ENCODE peak calls at places on chromosomes 16 and 17, in ten cellular contexts. One of them, this sample, is unnamed.

GRCh38 chr17:47946516-47946915 is 5.1 kb downstream of the PNPO start:
- DNase-seq in GM12891: no peak
- DNase-seq in thoracic aorta: no peak
- DNase-seq in hypothalamus: no peak
- DNase-seq in RPMI8226: no peak
- DNase-seq in GM19239: no peak
- DNase-seq in Peyer's patch: no peak
- DNase-seq in activated naive CD4-positive, alpha-beta T cell treated with anti-CD3 and anti-CD28 coated beads, Interleukin-2, amount 50 U/mL, for 16 hours: no peak
- DNase-seq in A549: no peak
- DNase-seq in psoas muscle: no peak
- DNase-seq in this sample: peak; percentile 43

GRCh38 chr17:45223541-45224528 is 2.1 kb downstream of the FMNL1 start:
- DNase-seq in GM12891: no peak
- DNase-seq in thoracic aorta: no peak
- DNase-seq in hypothalamus: no peak
- DNase-seq in RPMI8226: peak; percentile 55
- DNase-seq in GM19239: no peak
- DNase-seq in Peyer's patch: no peak
- DNase-seq in activated naive CD4-positive, alpha-beta T cell treated with anti-CD3 and anti-CD28 coated beads, Interleukin-2, amount 50 U/mL, for 16 hours: peak; percentile 49
- DNase-seq in A549: no peak
- DNase-seq in psoas muscle: no peak
- DNase-seq in this sample: no peak

GRCh38 chr17:79925242-79925957 is 86.2 kb upstream of the CBX4 start:
- DNase-seq in GM12891: no peak
- DNase-seq in thoracic aorta: no peak
- DNase-seq in hypothalamus: peak; percentile 52
- DNase-seq in RPMI8226: no peak
- DNase-seq in GM19239: no peak
- DNase-seq in Peyer's patch: peak; percentile 87
- DNase-seq in activated naive CD4-positive, alpha-beta T cell treated with anti-CD3 and anti-CD28 coated beads, Interleukin-2, amount 50 U/mL, for 16 hours: no peak
- DNase-seq in A549: peak; percentile 69
- DNase-seq in psoas muscle: peak; percentile 78
- DNase-seq in this sample: peak; percentile 88

GRCh38 chr16:57640612-57641011 is 12.2 kb downstream of the ADGRG1 start:
- DNase-seq in GM12891: no peak
- DNase-seq in thoracic aorta: no peak
- DNase-seq in hypothalamus: peak; percentile 23
- DNase-seq in RPMI8226: no peak
- DNase-seq in GM19239: no peak
- DNase-seq in Peyer's patch: no peak
- DNase-seq in activated naive CD4-positive, alpha-beta T cell treated with anti-CD3 and anti-CD28 coated beads, Interleukin-2, amount 50 U/mL, for 16 hours: no peak
- DNase-seq in A549: no peak
- DNase-seq in psoas muscle: no peak
- DNase-seq in this sample: no peak

GRCh38 chr16:77723108-77723514 is 797 bp downstream of the NUDT7 start:
- DNase-seq in GM12891: no peak
- DNase-seq in thoracic aorta: no peak
- DNase-seq in hypothalamus: no peak
- DNase-seq in RPMI8226: peak; percentile 48
- DNase-seq in GM19239: no peak
- DNase-seq in Peyer's patch: no peak
- DNase-seq in activated naive CD4-positive, alpha-beta T cell treated with anti-CD3 and anti-CD28 coated beads, Interleukin-2, amount 50 U/mL, for 16 hours: no peak
- DNase-seq in A549: no peak
- DNase-seq in psoas muscle: no peak
- DNase-seq in this sample: peak; percentile 28

GRCh38 chr17:66717680-66718079 is 117.2 kb upstream of the CACNG5 start:
- DNase-seq in GM12891: no peak
- DNase-seq in thoracic aorta: no peak
- DNase-seq in hypothalamus: no peak
- DNase-seq in RPMI8226: no peak
- DNase-seq in GM19239: peak; percentile 56
- DNase-seq in Peyer's patch: no peak
- DNase-seq in activated naive CD4-positive, alpha-beta T cell treated with anti-CD3 and anti-CD28 coated beads, Interleukin-2, amount 50 U/mL, for 16 hours: no peak
- DNase-seq in A549: no peak
- DNase-seq in psoas muscle: no peak
- DNase-seq in this sample: no peak

GRCh38 chr17:78951967-78952551 is 26.9 kb upstream of the TIMP2 start:
- DNase-seq in GM12891: no peak
- DNase-seq in thoracic aorta: no peak
- DNase-seq in hypothalamus: no peak
- DNase-seq in RPMI8226: no peak
- DNase-seq in GM19239: no peak
- DNase-seq in Peyer's patch: no peak
- DNase-seq in activated naive CD4-positive, alpha-beta T cell treated with anti-CD3 and anti-CD28 coated beads, Interleukin-2, amount 50 U/mL, for 16 hours: no peak
- DNase-seq in A549: no peak
- DNase-seq in psoas muscle: no peak
- DNase-seq in this sample: no peak

GRCh38 chr16:82605863-82606620 is 20.7 kb upstream of the CDH13 start:
- DNase-seq in GM12891: no peak
- DNase-seq in thoracic aorta: no peak
- DNase-seq in hypothalamus: no peak
- DNase-seq in RPMI8226: no peak
- DNase-seq in GM19239: no peak
- DNase-seq in Peyer's patch: no peak
- DNase-seq in activated naive CD4-positive, alpha-beta T cell treated with anti-CD3 and anti-CD28 coated beads, Interleukin-2, amount 50 U/mL, for 16 hours: no peak
- DNase-seq in A549: no peak
- DNase-seq in psoas muscle: no peak
- DNase-seq in this sample: no peak

GRCh38 chr16:85211247-85211910 is 99.1 kb upstream of the CIBAR2 start:
- DNase-seq in GM12891: no peak
- DNase-seq in thoracic aorta: no peak
- DNase-seq in hypothalamus: no peak
- DNase-seq in RPMI8226: peak; percentile 76
- DNase-seq in GM19239: no peak
- DNase-seq in Peyer's patch: no peak
- DNase-seq in activated naive CD4-positive, alpha-beta T cell treated with anti-CD3 and anti-CD28 coated beads, Interleukin-2, amount 50 U/mL, for 16 hours: no peak
- DNase-seq in A549: no peak
- DNase-seq in psoas muscle: no peak
- DNase-seq in this sample: no peak

GRCh38 chr17:75691371-75692290 is 24.5 kb downstream of the SAP30BP start:
- DNase-seq in GM12891: no peak
- DNase-seq in thoracic aorta: no peak
- DNase-seq in hypothalamus: peak; percentile 53
- DNase-seq in RPMI8226: no peak
- DNase-seq in GM19239: no peak
- DNase-seq in Peyer's patch: peak; percentile 60
- DNase-seq in activated naive CD4-positive, alpha-beta T cell treated with anti-CD3 and anti-CD28 coated beads, Interleukin-2, amount 50 U/mL, for 16 hours: no peak
- DNase-seq in A549: no peak
- DNase-seq in psoas muscle: no peak
- DNase-seq in this sample: no peak

GRCh38 chr17:82816358-82816757 is 23.5 kb downstream of the ZNF750 start:
- DNase-seq in GM12891: no peak
- DNase-seq in thoracic aorta: no peak
- DNase-seq in hypothalamus: no peak
- DNase-seq in RPMI8226: no peak
- DNase-seq in GM19239: no peak
- DNase-seq in Peyer's patch: no peak
- DNase-seq in activated naive CD4-positive, alpha-beta T cell treated with anti-CD3 and anti-CD28 coated beads, Interleukin-2, amount 50 U/mL, for 16 hours: no peak
- DNase-seq in A549: no peak
- DNase-seq in psoas muscle: no peak
- DNase-seq in this sample: no peak

GRCh38 chr16:57601801-57602478 is 26.5 kb upstream of the ADGRG1 start:
- DNase-seq in GM12891: no peak
- DNase-seq in thoracic aorta: no peak
- DNase-seq in hypothalamus: no peak
- DNase-seq in RPMI8226: peak; percentile 76
- DNase-seq in GM19239: no peak
- DNase-seq in Peyer's patch: no peak
- DNase-seq in activated naive CD4-positive, alpha-beta T cell treated with anti-CD3 and anti-CD28 coated beads, Interleukin-2, amount 50 U/mL, for 16 hours: peak; percentile 51
- DNase-seq in A549: no peak
- DNase-seq in psoas muscle: no peak
- DNase-seq in this sample: no peak

GRCh38 chr17:17681744-17682292 is 560 bp downstream of the RAI1 start:
- DNase-seq in GM12891: no peak
- DNase-seq in thoracic aorta: no peak
- DNase-seq in hypothalamus: no peak
- DNase-seq in RPMI8226: peak; percentile 72
- DNase-seq in GM19239: no peak
- DNase-seq in Peyer's patch: peak; percentile 77
- DNase-seq in activated naive CD4-positive, alpha-beta T cell treated with anti-CD3 and anti-CD28 coated beads, Interleukin-2, amount 50 U/mL, for 16 hours: peak; percentile 58
- DNase-seq in A549: peak; percentile 46
- DNase-seq in psoas muscle: peak; percentile 55
- DNase-seq in this sample: peak; percentile 59

GRCh38 chr17:57086069-57086930 is 1.3 kb downstream of the AKAP1 start:
- DNase-seq in GM12891: no peak
- DNase-seq in thoracic aorta: no peak
- DNase-seq in hypothalamus: no peak
- DNase-seq in RPMI8226: peak; percentile 56
- DNase-seq in GM19239: no peak
- DNase-seq in Peyer's patch: peak; percentile 91
- DNase-seq in activated naive CD4-positive, alpha-beta T cell treated with anti-CD3 and anti-CD28 coated beads, Interleukin-2, amount 50 U/mL, for 16 hours: peak; percentile 15
- DNase-seq in A549: peak; percentile 52
- DNase-seq in psoas muscle: no peak
- DNase-seq in this sample: peak; percentile 87

GRCh38 chr17:75976175-75976848 is 2.7 kb downstream of the ACOX1 start:
- DNase-seq in GM12891: no peak
- DNase-seq in thoracic aorta: no peak
- DNase-seq in hypothalamus: no peak
- DNase-seq in RPMI8226: no peak
- DNase-seq in GM19239: no peak
- DNase-seq in Peyer's patch: no peak
- DNase-seq in activated naive CD4-positive, alpha-beta T cell treated with anti-CD3 and anti-CD28 coated beads, Interleukin-2, amount 50 U/mL, for 16 hours: no peak
- DNase-seq in A549: peak; percentile 24
- DNase-seq in psoas muscle: no peak
- DNase-seq in this sample: no peak

GRCh38 chr16:19359556-19359955 is 58.1 kb upstream of the TMC5 start:
- DNase-seq in GM12891: no peak
- DNase-seq in thoracic aorta: no peak
- DNase-seq in hypothalamus: no peak
- DNase-seq in RPMI8226: no peak
- DNase-seq in GM19239: no peak
- DNase-seq in Peyer's patch: no peak
- DNase-seq in activated naive CD4-positive, alpha-beta T cell treated with anti-CD3 and anti-CD28 coated beads, Interleukin-2, amount 50 U/mL, for 16 hours: no peak
- DNase-seq in A549: no peak
- DNase-seq in psoas muscle: no peak
- DNase-seq in this sample: no peak

GRCh38 chr17:2924211-2924610 is 128.0 kb downstream of the RAP1GAP2 start:
- DNase-seq in GM12891: no peak
- DNase-seq in thoracic aorta: no peak
- DNase-seq in hypothalamus: no peak
- DNase-seq in RPMI8226: no peak
- DNase-seq in GM19239: no peak
- DNase-seq in Peyer's patch: no peak
- DNase-seq in activated naive CD4-positive, alpha-beta T cell treated with anti-CD3 and anti-CD28 coated beads, Interleukin-2, amount 50 U/mL, for 16 hours: no peak
- DNase-seq in A549: no peak
- DNase-seq in psoas muscle: no peak
- DNase-seq in this sample: no peak

GRCh38 chr17:35804658-35805192 is 4.6 kb upstream of the TAF15 start:
- DNase-seq in GM12891: peak; percentile 69
- DNase-seq in thoracic aorta: no peak
- DNase-seq in hypothalamus: no peak
- DNase-seq in RPMI8226: peak; percentile 85
- DNase-seq in GM19239: peak; percentile 77
- DNase-seq in Peyer's patch: no peak
- DNase-seq in activated naive CD4-positive, alpha-beta T cell treated with anti-CD3 and anti-CD28 coated beads, Interleukin-2, amount 50 U/mL, for 16 hours: no peak
- DNase-seq in A549: peak; percentile 95
- DNase-seq in psoas muscle: no peak
- DNase-seq in this sample: no peak

GRCh38 chr17:8151120-8151640 is 1.0 kb downstream of the PER1 start:
- DNase-seq in GM12891: peak; percentile 82
- DNase-seq in thoracic aorta: peak; percentile 62
- DNase-seq in hypothalamus: peak; percentile 68
- DNase-seq in RPMI8226: peak; percentile 88
- DNase-seq in GM19239: peak; percentile 90
- DNase-seq in Peyer's patch: peak; percentile 83
- DNase-seq in activated naive CD4-positive, alpha-beta T cell treated with anti-CD3 and anti-CD28 coated beads, Interleukin-2, amount 50 U/mL, for 16 hours: peak; percentile 88
- DNase-seq in A549: no peak
- DNase-seq in psoas muscle: peak; percentile 94
- DNase-seq in this sample: peak; percentile 88

GRCh38 chr16:66549284-66550131 is at the start of gene TK2:
- DNase-seq in GM12891: peak; percentile 59
- DNase-seq in thoracic aorta: no peak
- DNase-seq in hypothalamus: peak; percentile 47
- DNase-seq in RPMI8226: peak; percentile 63
- DNase-seq in GM19239: peak; percentile 17
- DNase-seq in Peyer's patch: peak; percentile 81
- DNase-seq in activated naive CD4-positive, alpha-beta T cell treated with anti-CD3 and anti-CD28 coated beads, Interleukin-2, amount 50 U/mL, for 16 hours: peak; percentile 67
- DNase-seq in A549: no peak
- DNase-seq in psoas muscle: peak; percentile 75
- DNase-seq in this sample: peak; percentile 51

GRCh38 chr16:70520612-70521297 is 2.6 kb downstream of the COG4 start:
- DNase-seq in GM12891: peak; percentile 28
- DNase-seq in thoracic aorta: no peak
- DNase-seq in hypothalamus: no peak
- DNase-seq in RPMI8226: no peak
- DNase-seq in GM19239: peak; percentile 22
- DNase-seq in Peyer's patch: no peak
- DNase-seq in activated naive CD4-positive, alpha-beta T cell treated with anti-CD3 and anti-CD28 coated beads, Interleukin-2, amount 50 U/mL, for 16 hours: no peak
- DNase-seq in A549: no peak
- DNase-seq in psoas muscle: no peak
- DNase-seq in this sample: no peak

GRCh38 chr17:61489719-61490490 is 37.7 kb downstream of the TBX4 start:
- DNase-seq in GM12891: no peak
- DNase-seq in thoracic aorta: no peak
- DNase-seq in hypothalamus: no peak
- DNase-seq in RPMI8226: no peak
- DNase-seq in GM19239: no peak
- DNase-seq in Peyer's patch: no peak
- DNase-seq in activated naive CD4-positive, alpha-beta T cell treated with anti-CD3 and anti-CD28 coated beads, Interleukin-2, amount 50 U/mL, for 16 hours: no peak
- DNase-seq in A549: no peak
- DNase-seq in psoas muscle: no peak
- DNase-seq in this sample: no peak

GRCh38 chr16:77457046-77457445 is 22.2 kb upstream of the ADAMTS18 start:
- DNase-seq in GM12891: no peak
- DNase-seq in thoracic aorta: no peak
- DNase-seq in hypothalamus: no peak
- DNase-seq in RPMI8226: no peak
- DNase-seq in GM19239: no peak
- DNase-seq in Peyer's patch: no peak
- DNase-seq in activated naive CD4-positive, alpha-beta T cell treated with anti-CD3 and anti-CD28 coated beads, Interleukin-2, amount 50 U/mL, for 16 hours: no peak
- DNase-seq in A549: no peak
- DNase-seq in psoas muscle: no peak
- DNase-seq in this sample: no peak

GRCh38 chr17:35788504-35788998 is 6.9 kb downstream of the MMP28 start:
- DNase-seq in GM12891: no peak
- DNase-seq in thoracic aorta: no peak
- DNase-seq in hypothalamus: no peak
- DNase-seq in RPMI8226: no peak
- DNase-seq in GM19239: no peak
- DNase-seq in Peyer's patch: no peak
- DNase-seq in activated naive CD4-positive, alpha-beta T cell treated with anti-CD3 and anti-CD28 coated beads, Interleukin-2, amount 50 U/mL, for 16 hours: no peak
- DNase-seq in A549: peak; percentile 85
- DNase-seq in psoas muscle: no peak
- DNase-seq in this sample: peak; percentile 24

GRCh38 chr17:40417258-40417608 is 463 bp downstream of the TOP2A start:
- DNase-seq in GM12891: no peak
- DNase-seq in thoracic aorta: no peak
- DNase-seq in hypothalamus: no peak
- DNase-seq in RPMI8226: peak; percentile 58
- DNase-seq in GM19239: no peak
- DNase-seq in Peyer's patch: no peak
- DNase-seq in activated naive CD4-positive, alpha-beta T cell treated with anti-CD3 and anti-CD28 coated beads, Interleukin-2, amount 50 U/mL, for 16 hours: no peak
- DNase-seq in A549: peak; percentile 58
- DNase-seq in psoas muscle: no peak
- DNase-seq in this sample: peak; percentile 26

GRCh38 chr16:68448360-68448970 is at the start of gene SMPD3:
- DNase-seq in GM12891: peak; percentile 94
- DNase-seq in thoracic aorta: peak; percentile 81
- DNase-seq in hypothalamus: peak; percentile 98
- DNase-seq in RPMI8226: peak; percentile 100
- DNase-seq in GM19239: peak; percentile 99
- DNase-seq in Peyer's patch: peak; percentile 98
- DNase-seq in activated naive CD4-positive, alpha-beta T cell treated with anti-CD3 and anti-CD28 coated beads, Interleukin-2, amount 50 U/mL, for 16 hours: peak; percentile 98
- DNase-seq in A549: peak; percentile 99
- DNase-seq in psoas muscle: peak; percentile 97
- DNase-seq in this sample: peak; percentile 97

GRCh38 chr17:30000755-30001257 is 59.4 kb downstream of the EFCAB5 start:
- DNase-seq in GM12891: no peak
- DNase-seq in thoracic aorta: no peak
- DNase-seq in hypothalamus: no peak
- DNase-seq in RPMI8226: no peak
- DNase-seq in GM19239: no peak
- DNase-seq in Peyer's patch: no peak
- DNase-seq in activated naive CD4-positive, alpha-beta T cell treated with anti-CD3 and anti-CD28 coated beads, Interleukin-2, amount 50 U/mL, for 16 hours: no peak
- DNase-seq in A549: no peak
- DNase-seq in psoas muscle: no peak
- DNase-seq in this sample: no peak

GRCh38 chr17:41810659-41811548 is 845 bp downstream of the P3H4 start:
- DNase-seq in GM12891: no peak
- DNase-seq in thoracic aorta: no peak
- DNase-seq in hypothalamus: no peak
- DNase-seq in RPMI8226: peak; percentile 37
- DNase-seq in GM19239: no peak
- DNase-seq in Peyer's patch: peak; percentile 59
- DNase-seq in activated naive CD4-positive, alpha-beta T cell treated with anti-CD3 and anti-CD28 coated beads, Interleukin-2, amount 50 U/mL, for 16 hours: no peak
- DNase-seq in A549: no peak
- DNase-seq in psoas muscle: no peak
- DNase-seq in this sample: no peak